ENCODE peak calls at places on chromosomes 3 and 15, in four cellular contexts. I is HepG2, B is GM12878, C is K562. A is an unnamed sample.

GRCh38 chr15:57665939-57666338 is 40.6 kb upstream of the POLR2M start:
- DNase-seq in I (no peak), B (no peak), C (no peak), A (no peak)

GRCh38 chr3:48042071-48042760 is 26.0 kb upstream of the MAP4 start:
- DNase-seq in I (no peak), B (peak), C (no peak), A (no peak)

GRCh38 chr3:121943434-121943833 is 49.2 kb downstream of the SLC15A2 start:
- DNase-seq in I (peak), B (no peak), C (no peak), A (no peak)

GRCh38 chr3:62990704-62991413 is 115.6 kb upstream of the CADPS start:
- DNase-seq in I (no peak), B (no peak), C (no peak), A (no peak)

GRCh38 chr15:29668120-29668602 is 154.1 kb downstream of the TJP1 start:
- DNase-seq in I (peak), B (peak), C (peak), A (peak)

GRCh38 chr3:185823280-185824044 is 1.4 kb downstream of the IGF2BP2 start:
- DNase-seq in I (no peak), B (no peak), C (peak), A (peak)

GRCh38 chr15:33150516-33150915 is 44.0 kb downstream of the FMN1 start:
- DNase-seq in I (no peak), B (no peak), C (no peak), A (no peak)

GRCh38 chr15:100768501-100768931 is 111.1 kb upstream of the ALDH1A3 start:
- DNase-seq in I (no peak), B (no peak), C (no peak), A (no peak)

GRCh38 chr15:70613259-70613658 is 150.1 kb downstream of the UACA start:
- DNase-seq in I (no peak), B (no peak), C (no peak), A (no peak)

GRCh38 chr15:67824900-67825879 is at the start of gene SKOR1:
- DNase-seq in I (no peak), B (no peak), C (peak), A (no peak)

GRCh38 chr3:186540444-186541226 is 3.5 kb downstream of the CRYGS start:
- DNase-seq in I (peak), B (peak), C (peak), A (peak)

GRCh38 chr3:109731639-109732473 is 394.5 kb upstream of the DPPA4 start:
- DNase-seq in I (peak), B (no peak), C (peak), A (peak)

GRCh38 chr3:172061724-172062184 is 22.4 kb downstream of the FNDC3B start:
- DNase-seq in I (peak), B (peak), C (no peak), A (no peak)

GRCh38 chr3:149512073-149512782 is 37.7 kb downstream of the TM4SF4 start:
- DNase-seq in I (peak), B (no peak), C (peak), A (peak)

GRCh38 chr3:107987036-107987557 is 103.7 kb downstream of the CD47 start:
- DNase-seq in I (peak), B (no peak), C (no peak), A (no peak)

GRCh38 chr3:116340680-116341216 is 104.5 kb downstream of the LSAMP start:
- DNase-seq in I (no peak), B (no peak), C (no peak), A (no peak)

GRCh38 chr3:147989344-147989743 is 580.2 kb downstream of the ZIC1 start:
- DNase-seq in I (no peak), B (no peak), C (no peak), A (no peak)

GRCh38 chr3:72375237-72376154 is 472.7 kb downstream of the SHQ1 start:
- DNase-seq in I (no peak), B (no peak), C (no peak), A (no peak)

GRCh38 chr3:120450914-120451669 is at the start of gene FSTL1:
- DNase-seq in I (no peak), B (no peak), C (no peak), A (peak)

GRCh38 chr15:55823191-55823670 is 80.3 kb upstream of the PRTG start:
- DNase-seq in I (no peak), B (no peak), C (no peak), A (peak)

GRCh38 chr3:127762077-127762786 is 60.1 kb downstream of the MGLL start:
- DNase-seq in I (no peak), B (peak), C (no peak), A (no peak)

GRCh38 chr3:94159062-94159726 is 96.3 kb downstream of the NSUN3 start:
- DNase-seq in I (peak), B (no peak), C (no peak), A (peak)

GRCh38 chr3:177451277-177451880 is 254.1 kb upstream of the TBL1XR1 start:
- DNase-seq in I (peak), B (no peak), C (no peak), A (no peak)

GRCh38 chr3:66629431-66630368 is 128.9 kb upstream of the LRIG1 start:
- DNase-seq in I (no peak), B (no peak), C (no peak), A (no peak)

GRCh38 chr15:41930221-41930866 is 36.5 kb upstream of the SPTBN5 start:
- DNase-seq in I (peak), B (peak), C (no peak), A (no peak)

GRCh38 chr15:28271697-28272250 is 50.2 kb downstream of the HERC2 start:
- DNase-seq in I (no peak), B (no peak), C (no peak), A (no peak)

GRCh38 chr3:190210608-190211007 is 89.9 kb upstream of the P3H2 start:
- DNase-seq in I (no peak), B (peak), C (no peak), A (no peak)

GRCh38 chr3:117809157-117810081 is 1099.8 kb downstream of the TUSC7 start:
- DNase-seq in I (no peak), B (no peak), C (no peak), A (no peak)

GRCh38 chr15:58473720-58474119 is 41.9 kb downstream of the LIPC start:
- DNase-seq in I (no peak), B (peak), C (no peak), A (no peak)

GRCh38 chr15:69760890-69761568 is 308.4 kb downstream of the RPLP1 start:
- DNase-seq in I (peak), B (peak), C (no peak), A (no peak)

GRCh38 chr3:113409676-113410075 is 31.6 kb downstream of the CFAP44 start:
- DNase-seq in I (no peak), B (no peak), C (no peak), A (no peak)

GRCh38 chr3:15858547-15859506 is 61.0 kb upstream of the ANKRD28 start:
- DNase-seq in I (peak), B (peak), C (peak), A (peak)

GRCh38 chr3:124033360-124034015 is 41.6 kb upstream of the ROPN1 start:
- DNase-seq in I (no peak), B (no peak), C (peak), A (peak)

GRCh38 chr3:127170794-127171193 is 22.1 kb upstream of the PRR23E start:
- DNase-seq in I (no peak), B (no peak), C (no peak), A (no peak)

GRCh38 chr3:31105438-31106077 is 211.1 kb upstream of the GADL1 start:
- DNase-seq in I (no peak), B (no peak), C (no peak), A (no peak)

GRCh38 chr3:106326941-106327765 is 458.3 kb upstream of the CBLB start:
- DNase-seq in I (no peak), B (no peak), C (no peak), A (no peak)

GRCh38 chr3:177523991-177524438 is 326.7 kb upstream of the TBL1XR1 start:
- DNase-seq in I (peak), B (no peak), C (no peak), A (no peak)

GRCh38 chr3:10928961-10929471 is 63.5 kb upstream of the SLC6A1 start:
- DNase-seq in I (no peak), B (no peak), C (no peak), A (no peak)

GRCh38 chr3:143445118-143445517 is 325.5 kb downstream of the CHST2 start:
- DNase-seq in I (no peak), B (peak), C (no peak), A (no peak)

GRCh38 chr15:91193059-91193715 is 93.1 kb downstream of the SV2B start:
- DNase-seq in I (no peak), B (no peak), C (no peak), A (no peak)
- TF ChIP-seq FOXK2 in I (no peak), B (no peak), C (no peak), A (no peak)

GRCh38 chr3:119413603-119414280 is 49.7 kb downstream of the TMEM39A start:
- DNase-seq in I (no peak), B (no peak), C (peak), A (peak)
- TF ChIP-seq SP1 in I (no peak), B (no peak), C (no peak), A (no peak)

GRCh38 chr15:89130194-89130593 is 41.9 kb downstream of the ABHD2 start:
- DNase-seq in I (no peak), B (no peak), C (no peak), A (no peak)
- TF ChIP-seq FOXK2 in I (no peak), B (no peak), C (no peak), A (no peak)

GRCh38 chr3:139423232-139423631 is 33.8 kb upstream of the COPB2 start:
- DNase-seq in I (no peak), B (no peak), C (no peak), A (no peak)
- TF ChIP-seq SP1 in I (no peak), B (no peak), C (no peak), A (no peak)

GRCh38 chr15:92290359-92290992 is 103.2 kb upstream of the ST8SIA2 start:
- DNase-seq in I (no peak), B (no peak), C (no peak), A (no peak)
- TF ChIP-seq FOXK2 in I (no peak), B (no peak), C (no peak), A (no peak)

GRCh38 chr15:45253330-45253729 is 1.3 kb downstream of the SLC28A2 start:
- DNase-seq in I (no peak), B (no peak), C (peak), A (peak)
- TF ChIP-seq SP1 in I (no peak), B (no peak), C (no peak), A (no peak)

GRCh38 chr15:65286069-65286703 is 497 bp downstream of the PARP16 start:
- DNase-seq in I (peak), B (no peak), C (no peak), A (peak)
- TF ChIP-seq FOXK2 in I (no peak), B (no peak), C (no peak), A (no peak)

GRCh38 chr3:52552089-52552488 is 15.7 kb downstream of the UQCC5 start:
- DNase-seq in I (no peak), B (no peak), C (no peak), A (no peak)

GRCh38 chr3:52557011-52557410 is 20.6 kb downstream of the UQCC5 start:
- DNase-seq in I (no peak), B (no peak), C (no peak), A (no peak)

GRCh38 chr3:52554026-52554755 is 17.8 kb downstream of the UQCC5 start:
- DNase-seq in I (no peak), B (no peak), C (no peak), A (no peak)

GRCh38 chr3:52558436-52558835 is 22.0 kb downstream of the UQCC5 start:
- DNase-seq in I (no peak), B (no peak), C (no peak), A (no peak)

GRCh38 chr3:52555056-52555455 is 18.7 kb downstream of the UQCC5 start:
- DNase-seq in I (no peak), B (no peak), C (no peak), A (no peak)
- TF ChIP-seq SP1 in I (no peak), B (no peak), C (no peak), A (no peak)

GRCh38 chr3:170599083-170599482 is 13.2 kb upstream of the SLC7A14 start:
- DNase-seq in I (no peak), B (no peak), C (no peak), A (no peak)
- TF ChIP-seq FOXK2 in I (no peak), B (no peak), C (no peak), A (no peak)

A was measured in HEK293T.